ENCODE peak calls at places on chromosomes 7 and 10, in four cellular contexts. F is stomach, B is suprapubic skin, V is transverse colon. T is an unnamed sample.

GRCh38 chr7:127322351-127322750 is 69.6 kb upstream of the GRM8 start:
- DNase-seq in F (no peak), B (no peak), V (no peak), T (no peak)

GRCh38 chr10:20712766-20713165 is 184.3 kb downstream of the NEBL start:
- DNase-seq in F (no peak), B (no peak), V (no peak), T (no peak)

GRCh38 chr7:134740364-134740763 is 39.1 kb upstream of the CALD1 start:
- DNase-seq in F (no peak), B (no peak), V (no peak), T (no peak)

GRCh38 chr7:112788778-112789343 is 1.3 kb downstream of the TMEM168 start:
- DNase-seq in F (no peak), B (no peak), V (peak; percentile 48), T (no peak)

GRCh38 chr7:134703781-134704180 is 57.1 kb downstream of the BPGM start:
- DNase-seq in F (no peak), B (no peak), V (peak; percentile 28), T (no peak)

GRCh38 chr10:72254891-72255568 is 18.7 kb upstream of the DDIT4 start:
- DNase-seq in F (peak; percentile 93), B (peak; percentile 95), V (peak; percentile 89), T (peak; percentile 92)

GRCh38 chr7:85600425-85600824 is 413.6 kb upstream of the SEMA3D start:
- DNase-seq in F (no peak), B (no peak), V (no peak), T (no peak)

GRCh38 chr7:95095259-95096122 is 188.1 kb downstream of the PPP1R9A start:
- DNase-seq in F (no peak), B (no peak), V (no peak), T (no peak)

GRCh38 chr7:139660317-139661042 is 117.3 kb downstream of the HIPK2 start:
- DNase-seq in F (peak; percentile 62), B (no peak), V (peak; percentile 33), T (no peak)

GRCh38 chr10:71726673-71727428 is 7.3 kb upstream of the C10orf105 start:
- DNase-seq in F (no peak), B (no peak), V (peak; percentile 44), T (peak; percentile 82)

GRCh38 chr7:40990841-40991240 is 712.0 kb downstream of the INHBA start:
- DNase-seq in F (no peak), B (no peak), V (no peak), T (no peak)

GRCh38 chr7:3259711-3260424 is 41.2 kb upstream of the SDK1 start:
- DNase-seq in F (no peak), B (no peak), V (no peak), T (no peak)

DNA sequence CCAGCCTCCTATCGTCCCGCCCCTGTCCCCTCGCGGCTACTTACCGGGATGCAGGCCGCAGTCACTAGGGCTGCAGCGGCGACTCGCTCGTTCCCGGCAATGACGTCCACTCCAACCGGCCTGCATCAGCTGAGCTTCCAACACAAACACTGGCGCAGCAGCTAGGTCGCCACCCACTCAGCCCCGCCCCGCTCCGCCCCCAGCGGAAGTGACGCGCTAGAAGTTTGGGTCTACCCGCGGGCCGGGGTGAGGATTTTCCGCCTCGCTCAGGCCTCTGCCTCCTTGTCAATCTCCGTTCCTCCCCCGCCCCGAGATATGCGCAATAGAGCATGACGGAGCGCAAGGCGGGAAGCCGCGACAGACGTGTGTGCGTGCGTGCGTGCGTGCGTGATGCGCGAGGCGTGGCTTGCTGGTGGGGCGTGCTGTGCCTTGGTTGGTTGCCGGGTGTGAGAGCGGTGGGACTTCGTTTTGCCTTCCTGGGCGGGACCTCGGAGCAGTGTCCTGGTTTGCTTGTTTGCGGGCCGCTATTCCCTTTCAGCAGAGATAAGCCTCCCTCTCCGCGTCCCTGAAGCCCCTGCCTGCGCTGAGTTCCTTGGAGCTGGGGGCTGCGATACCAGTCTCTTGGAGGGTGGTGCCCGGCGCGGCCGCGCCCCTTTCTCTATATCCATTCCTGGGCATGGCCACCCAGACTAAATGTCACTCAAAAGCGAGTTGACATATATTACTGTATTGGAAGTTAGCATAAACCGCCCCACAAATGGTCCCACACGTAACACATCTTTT is at the start of gene PNPLA8:
- DNase-seq in F (peak; percentile 100), B (peak; percentile 100), V (peak; percentile 100), T (peak; percentile 100)
- TF ChIP-seq POLR2A in F (no peak), B (peak; percentile 94), V (peak; percentile 98), T (peak; percentile 89)

GRCh38 chr7:64313740-64314491 is at the start of gene ZNF736:
- DNase-seq in F (peak; percentile 89), B (peak; percentile 95), V (peak; percentile 91), T (peak; percentile 94)

GRCh38 chr7:64310426-64310825 is 3.3 kb upstream of the ZNF736 start:
- DNase-seq in F (no peak), B (no peak), V (no peak), T (no peak)

GRCh38 chr7:64312826-64313225 is 935 bp upstream of the ZNF736 start:
- DNase-seq in F (no peak), B (no peak), V (no peak), T (no peak)

DNA sequence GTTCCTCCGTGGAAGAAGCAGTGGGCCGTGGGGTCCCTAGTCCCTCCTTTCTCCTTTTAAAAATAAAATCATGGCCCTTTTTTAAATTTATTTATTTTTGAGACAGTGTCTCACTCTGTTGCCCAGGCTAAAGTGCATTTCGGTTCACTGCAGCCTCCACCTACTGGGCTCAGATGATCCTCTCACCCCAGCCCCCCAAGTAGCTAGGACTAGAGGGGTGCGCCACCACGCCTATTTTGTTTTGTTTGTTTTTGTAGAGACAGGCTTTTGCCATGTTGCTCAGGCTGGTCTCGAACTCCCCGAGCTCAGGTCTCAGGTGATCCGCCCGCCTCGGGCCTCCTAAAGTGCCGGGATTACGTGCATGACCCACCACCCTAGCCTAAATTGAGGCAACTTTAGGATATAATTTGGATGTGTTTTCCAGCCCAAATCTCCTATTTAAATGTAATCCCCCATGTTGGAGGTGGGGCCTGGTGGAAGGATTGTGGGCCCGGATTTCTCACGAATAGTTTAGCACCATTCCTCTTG is 796 bp downstream of the ZNF736 start:
- DNase-seq in F (no peak), B (no peak), V (no peak), T (peak; percentile 75)
- TF ChIP-seq CTCF in F (no peak), B (no peak), V (no peak), T (no peak)

DNA sequence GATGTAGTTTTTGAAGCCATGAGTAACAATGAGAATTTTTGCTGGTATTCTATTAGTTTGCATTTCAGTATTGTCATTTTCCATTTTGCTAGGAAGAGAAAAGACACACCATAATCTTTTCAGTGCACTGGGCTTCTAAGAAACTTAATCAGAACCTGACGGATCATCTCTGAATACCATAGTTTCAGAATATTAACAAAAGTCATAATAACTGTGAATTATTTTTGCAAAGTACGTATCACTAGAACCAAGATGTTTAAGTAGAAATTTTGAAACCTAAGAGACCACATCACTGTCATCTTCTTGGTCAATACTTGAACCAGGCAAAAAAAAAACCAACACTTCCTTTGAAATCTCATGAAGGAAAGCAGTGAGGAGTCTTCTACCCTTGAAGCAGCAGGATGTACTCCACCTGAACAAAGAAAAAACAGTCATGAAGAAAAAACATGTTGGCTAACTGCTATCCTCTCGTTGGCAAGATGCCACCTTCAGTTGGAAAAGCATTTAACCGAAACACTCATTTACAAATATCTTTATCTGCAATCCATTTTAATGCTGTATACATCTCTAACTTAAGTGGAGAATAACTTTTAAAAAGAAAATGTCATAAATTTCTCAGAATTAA is 82.4 kb downstream of the SRPK2 start:
- DNase-seq in F (no peak), B (no peak), V (no peak), T (no peak)
- TF ChIP-seq POLR2AphosphoS5 in F (no peak), B (no peak), V (no peak), T (no peak)

GRCh38 chr7:44288811-44289340 is 36.5 kb downstream of the CAMK2B start:
- DNase-seq in F (peak; percentile 22), B (peak; percentile 67), V (peak; percentile 1), T (peak; percentile 62)

GRCh38 chr7:44286618-44287487 is 38.5 kb downstream of the CAMK2B start:
- DNase-seq in F (peak; percentile 17), B (peak; percentile 78), V (peak; percentile 5), T (peak; percentile 67)

GRCh38 chr7:44287488-44288380 is 37.7 kb downstream of the CAMK2B start:
- DNase-seq in F (peak; percentile 24), B (peak; percentile 74), V (peak; percentile 2), T (peak; percentile 70)

GRCh38 chr7:44289341-44290249 is 35.8 kb downstream of the CAMK2B start:
- DNase-seq in F (peak; percentile 17), B (peak; percentile 77), V (peak; percentile 4), T (peak; percentile 67)

GRCh38 chr7:44288381-44288685 is 37.1 kb downstream of the CAMK2B start:
- DNase-seq in F (peak; percentile 23), B (no peak), V (no peak), T (no peak)
- TF ChIP-seq POLR2A in F (no peak), B (no peak), V (no peak), T (no peak)

GRCh38 chr10:52066383-52066782 is 247.7 kb upstream of the DKK1 start:
- DNase-seq in F (no peak), B (no peak), V (no peak), T (no peak)
- TF ChIP-seq CTCF in F (no peak), B (no peak), V (no peak), T (no peak)

DNA sequence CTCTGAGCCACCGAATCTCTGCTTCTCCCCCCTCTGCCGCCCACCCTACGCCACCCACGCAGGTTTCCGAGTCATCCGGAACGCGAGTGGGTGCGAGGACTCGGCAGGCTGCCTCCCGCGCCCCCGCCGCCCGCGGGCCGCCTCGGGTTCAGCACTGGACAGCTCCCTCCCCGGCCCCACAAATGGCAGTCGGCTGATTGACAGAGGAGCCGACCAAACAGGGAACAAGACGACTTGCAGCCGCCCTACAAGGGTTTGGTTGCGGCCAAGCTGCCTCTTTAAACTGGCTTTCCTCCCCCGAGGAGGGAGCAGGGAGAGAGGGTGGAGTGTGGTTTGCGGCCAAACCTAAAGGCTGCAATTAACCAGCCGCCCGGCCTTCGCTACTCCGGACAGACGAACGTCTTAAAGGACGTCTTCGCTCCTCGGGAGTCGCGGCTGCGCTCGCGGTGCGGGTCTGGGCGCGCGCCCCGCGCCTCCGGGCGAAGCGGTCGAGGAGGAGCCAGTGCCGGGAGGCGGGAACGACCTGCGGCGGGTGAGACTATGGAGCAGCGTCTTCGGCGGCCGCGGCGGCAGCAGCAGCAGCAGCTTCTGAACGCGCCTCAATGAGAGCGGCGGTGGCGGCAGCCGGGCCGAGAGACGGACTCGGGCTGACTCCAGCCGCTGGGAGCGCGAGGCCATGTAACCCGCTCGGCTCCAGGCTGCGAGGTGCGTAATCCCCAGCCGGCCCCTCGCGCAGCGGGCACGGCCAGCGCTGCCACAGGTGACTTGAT is at the start of gene GPR158:
- DNase-seq in F (peak; percentile 91), B (peak; percentile 82), V (peak; percentile 86), T (peak; percentile 76)
- TF ChIP-seq POLR2AphosphoS5 in F (peak; percentile 6), B (no peak), V (peak; percentile 35), T (no peak)

DNA sequence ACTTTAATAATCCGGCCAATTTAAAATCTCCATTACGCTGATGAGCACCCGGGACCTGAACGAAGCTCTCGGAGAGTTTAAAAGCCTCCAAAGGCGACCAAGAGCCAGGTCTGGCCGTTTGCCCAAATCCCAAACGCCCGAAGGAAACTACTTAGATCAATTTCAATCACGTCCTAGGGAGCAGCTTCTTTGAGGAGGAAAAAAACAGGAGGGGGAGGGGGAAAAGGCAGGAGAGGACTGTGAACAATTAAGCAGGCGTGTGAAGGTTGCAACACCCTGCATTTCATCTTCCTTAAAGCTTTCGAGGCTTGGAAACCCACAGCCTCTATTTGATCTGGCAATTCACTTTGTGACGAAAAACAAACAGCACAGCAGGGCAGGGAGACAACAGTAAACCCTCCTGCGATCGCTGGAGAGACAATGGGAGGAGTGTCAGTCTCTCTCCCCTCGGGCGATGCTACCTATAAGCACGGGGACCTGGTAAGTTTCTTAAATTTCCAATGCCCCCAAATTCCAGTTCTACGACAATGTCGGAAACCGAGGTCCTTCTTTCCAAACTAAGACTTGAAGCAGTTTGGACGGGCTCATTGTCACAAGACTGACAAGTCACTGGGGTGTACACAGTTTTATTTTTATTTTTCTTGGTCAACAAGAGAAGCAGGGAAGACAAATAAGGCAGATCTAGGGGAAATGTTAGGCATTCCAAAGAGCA is 1.1 kb downstream of the KLF6 start:
- DNase-seq in F (peak; percentile 61), B (no peak), V (peak; percentile 74), T (no peak)
- TF ChIP-seq POLR2A in F (no peak), B (peak; percentile 87), V (peak; percentile 65), T (no peak)

GRCh38 chr7:49001610-49002033 is 77.3 kb downstream of the CDC14C start:
- DNase-seq in F (no peak), B (no peak), V (peak; percentile 9), T (no peak)
- TF ChIP-seq CTCF in F (no peak), B (no peak), V (peak; percentile 42), T (no peak)

T was measured in spleen.